ENCODE peak calls at places on chromosomes 3 and 15, in ten cellular contexts. Z is cardiac muscle cell, P is HL-60, I is mammary epithelial cell, U is Panc1, Y is aorta, B is IMR-90, K is H9, D is tibial artery, F is endodermal cell. Q is an unnamed sample.

GRCh38 chr3:179768080-179768479 is 115.2 kb downstream of the USP13 start:
- DNase-seq in F (peak; percentile 82), Z (peak; percentile 69), D (no peak), K (peak; percentile 50), U (no peak), Y (no peak), P (no peak), I (peak; percentile 47), B (peak; percentile 70), Q (peak; percentile 94)

GRCh38 chr3:64741344-64741743 is 53.5 kb upstream of the ADAMTS9 start:
- DNase-seq in I (no peak), Z (peak; percentile 93), P (no peak), U (no peak), B (peak; percentile 37), Y (no peak), K (no peak), D (peak; percentile 84), F (no peak), Q (no peak)

GRCh38 chr15:86942285-86942684 is 862.6 kb downstream of the AGBL1 start:
- DNase-seq in B (no peak), K (no peak), Z (no peak), I (peak; percentile 8), U (no peak), Y (no peak), D (no peak), P (no peak), F (no peak), Q (no peak)

GRCh38 chr15:29821416-29822099 is 710 bp downstream of the TJP1 start:
- DNase-seq in K (peak; percentile 81), F (peak; percentile 93), P (no peak), D (peak; percentile 89), B (peak; percentile 85), Z (peak; percentile 74), I (peak; percentile 90), Y (peak; percentile 90), U (no peak), Q (peak; percentile 68)

GRCh38 chr3:143859465-143860203 is 11.4 kb upstream of the SLC9A9 start:
- DNase-seq in K (no peak), U (no peak), F (no peak), P (no peak), I (no peak), Z (no peak), B (no peak), D (no peak), Y (no peak), Q (no peak)

GRCh38 chr3:105368575-105369500 is 2.1 kb downstream of the ALCAM start:
- DNase-seq in U (peak; percentile 67), Z (peak; percentile 69), K (peak; percentile 42), P (peak; percentile 47), D (peak; percentile 70), Y (peak; percentile 70), I (peak; percentile 95), F (peak; percentile 73), B (peak; percentile 59), Q (peak; percentile 69)

GRCh38 chr3:146161725-146162047 is 702 bp upstream of the PLOD2 start:
- DNase-seq in U (no peak), Y (no peak), Z (peak; percentile 75), B (peak; percentile 63), F (no peak), D (peak; percentile 79), P (no peak), I (no peak), K (no peak), Q (no peak)

GRCh38 chr15:92930776-92931175 is 30.7 kb downstream of the CHD2 start:
- DNase-seq in B (peak; percentile 93), Z (peak; percentile 56), F (no peak), K (no peak), U (no peak), Y (no peak), I (peak; percentile 69), D (no peak), P (no peak), Q (peak; percentile 56)

GRCh38 chr3:183538475-183538874 is 17.0 kb downstream of the KLHL6 start:
- DNase-seq in U (no peak), D (no peak), Z (no peak), B (no peak), F (no peak), I (no peak), K (no peak), Y (no peak), P (no peak), Q (no peak)

GRCh38 chr3:183537295-183537730 is 18.2 kb downstream of the KLHL6 start:
- DNase-seq in P (peak; percentile 85), F (no peak), B (peak; percentile 49), U (no peak), Z (peak; percentile 75), K (no peak), I (peak; percentile 93), D (peak; percentile 75), Y (no peak), Q (no peak)

GRCh38 chr3:183534249-183534648 is 21.3 kb downstream of the KLHL6 start:
- DNase-seq in K (no peak), Y (no peak), D (no peak), P (no peak), B (peak; percentile 7), U (peak; percentile 30), I (peak; percentile 40), Z (no peak), F (no peak), Q (no peak)

GRCh38 chr3:183533410-183534132 is 21.9 kb downstream of the KLHL6 start:
- DNase-seq in K (peak; percentile 49), D (no peak), B (no peak), I (no peak), Y (no peak), F (peak; percentile 58), Z (no peak), U (no peak), P (no peak), Q (no peak)

DNA sequence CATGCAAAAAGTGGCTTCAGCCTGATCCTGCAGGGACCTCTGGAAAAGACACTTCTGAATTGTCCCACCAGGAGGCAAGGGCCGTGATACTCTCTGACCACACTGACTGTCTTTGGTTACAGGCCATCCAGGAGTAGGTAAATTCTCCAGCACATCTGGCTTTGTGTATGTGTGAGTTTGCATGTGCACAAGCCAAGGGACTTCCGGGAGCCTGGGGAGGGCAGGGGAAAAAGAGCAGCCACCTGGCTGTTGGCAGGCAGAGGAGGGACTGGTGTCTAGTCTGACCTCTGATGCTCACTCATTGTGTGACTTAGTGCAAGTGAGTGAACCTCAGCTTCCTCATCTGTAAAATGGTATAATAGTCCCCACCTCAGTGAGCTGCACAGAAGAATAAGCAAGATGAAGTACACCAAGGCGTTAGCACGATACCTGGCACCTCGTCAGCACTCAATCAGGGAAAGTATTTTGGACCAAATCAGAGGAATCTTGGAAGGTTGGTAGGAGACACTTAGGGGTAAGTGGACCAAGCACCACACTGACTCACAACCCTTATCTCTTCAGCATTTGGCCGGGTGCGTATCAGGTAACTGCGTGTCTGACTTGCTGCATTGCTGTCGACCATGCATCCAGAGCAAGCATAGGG is 19.1 kb downstream of the KLHL6 start:
- DNase-seq in Y (no peak), K (no peak), P (no peak), D (no peak), I (no peak), Z (no peak), B (no peak), F (peak; percentile 55), U (no peak), Q (no peak)
- H3K27ac ChIP-seq in Y (no peak overlapping the region), K (no peak overlapping the region), P (no peak overlapping the region), D (no peak overlapping the region), I (no peak overlapping the region), Z (no peak overlapping the region), B (no peak overlapping the region), F (no peak overlapping the region), U (no peak overlapping the region), Q (no peak overlapping the region)

DNA sequence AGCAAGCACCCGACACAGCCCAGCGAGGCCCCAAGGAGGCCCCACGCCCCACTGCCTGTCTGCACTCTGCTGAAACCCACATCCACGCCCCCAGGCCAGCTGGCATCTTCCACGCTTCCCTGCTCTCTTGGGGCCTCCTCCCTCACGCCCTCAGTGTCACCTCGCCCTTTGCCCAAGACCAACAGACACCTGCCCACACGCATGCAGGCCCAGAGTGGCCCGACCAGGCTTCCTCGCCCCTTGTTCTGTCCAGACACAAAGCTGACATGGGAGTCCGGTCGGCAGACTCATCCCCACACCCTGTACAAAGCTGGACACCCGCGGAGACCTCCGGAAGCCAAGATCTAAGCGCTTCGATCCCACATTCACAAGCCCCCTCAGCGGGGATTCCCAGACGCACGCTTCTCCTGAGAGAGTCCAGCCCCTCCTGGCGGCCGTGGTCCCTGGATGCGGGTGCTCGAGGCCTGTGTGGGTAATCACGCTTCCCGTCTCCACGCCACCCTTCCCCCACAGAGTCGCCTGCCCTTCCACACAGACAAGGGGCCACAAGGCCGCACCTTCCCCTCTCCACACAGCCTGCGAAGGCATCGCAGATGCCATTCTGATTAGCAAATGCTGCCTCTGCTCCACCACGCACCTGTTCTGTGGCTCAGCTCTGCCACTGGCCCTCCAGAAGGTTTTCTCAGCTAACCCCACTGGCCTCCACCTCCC is 176.6 kb downstream of the XXYLT1 start:
- DNase-seq in D (peak; percentile 61), F (no peak), B (no peak), P (no peak), Y (peak; percentile 73), Z (no peak), U (no peak), K (no peak), I (no peak), Q (peak; percentile 37)
- H3K27ac ChIP-seq in D (no peak overlapping the region), F (peak overlapping the region; percentile 79), B (no peak overlapping the region), P (peak overlapping the region; percentile 41), Y (no peak overlapping the region), Z (no peak overlapping the region), U (peak overlapping the region; percentile 73), K (no peak overlapping the region), I (no peak overlapping the region), Q (peak overlapping the region; percentile 16)

GRCh38 chr3:184566441-184567414 is 5.1 kb downstream of the EPHB3 start:
- DNase-seq in Z (no peak), I (peak; percentile 56), Y (peak; percentile 61), P (no peak), K (no peak), F (no peak), B (no peak), U (no peak), D (no peak), Q (no peak)
- H3K27ac ChIP-seq in Z (peak overlapping the region; percentile 51), I (peak overlapping the region; percentile 70), Y (no peak overlapping the region), P (no peak overlapping the region), K (no peak overlapping the region), F (no peak overlapping the region), B (peak overlapping the region; percentile 86), U (no peak overlapping the region), D (peak overlapping the region; percentile 73), Q (peak overlapping the region; percentile 61)

GRCh38 chr3:193496658-193497057 is 58.0 kb downstream of the ATP13A4 start:
- DNase-seq in I (no peak), F (no peak), Y (no peak), K (no peak), B (no peak), Z (no peak), U (no peak), P (no peak), D (no peak), Q (no peak)

GRCh38 chr3:193502871-193503270 is 51.8 kb downstream of the ATP13A4 start:
- DNase-seq in I (no peak), P (no peak), Y (no peak), F (peak; percentile 82), U (no peak), D (no peak), B (no peak), Z (no peak), K (no peak), Q (no peak)

GRCh38 chr3:193498195-193498594 is 56.5 kb downstream of the ATP13A4 start:
- DNase-seq in I (no peak), B (no peak), K (no peak), Y (no peak), Z (no peak), P (no peak), D (no peak), U (no peak), F (no peak), Q (no peak)

GRCh38 chr3:193499152-193499551 is 55.5 kb downstream of the ATP13A4 start:
- DNase-seq in B (no peak), K (no peak), F (no peak), I (peak; percentile 8), Z (no peak), D (no peak), Y (no peak), P (no peak), U (no peak), Q (no peak)

GRCh38 chr3:193499801-193500485 is 54.8 kb downstream of the ATP13A4 start:
- DNase-seq in F (no peak), I (peak; percentile 31), D (no peak), P (no peak), U (no peak), Y (no peak), B (no peak), Z (no peak), K (no peak), Q (no peak)
- H3K27ac ChIP-seq in F (no peak overlapping the region), I (no peak overlapping the region), D (no peak overlapping the region), P (no peak overlapping the region), U (no peak overlapping the region), Y (no peak overlapping the region), B (no peak overlapping the region), Z (no peak overlapping the region), K (no peak overlapping the region), Q (no peak overlapping the region)